ENCODE peak calls at places on chromosomes 2 and 18, in nine cellular contexts. O is effector CD4-positive, alpha-beta T cell; F is HT1080; E is aorta; Q is T-cell; M is iPS-NIHi11; B is activated CD8-positive, alpha-beta memory T cell treated with anti-CD3 and anti-CD28 coated beads for 1 hour; Y is stimulated activated CD4-positive, alpha-beta T cell treated with anti-CD3 and anti-CD28 coated beads, Interleukin-1b, Interleukin-23, amount 100 ng/mL, for 24 hours; G is NCI-H460. K is an unnamed sample.

GRCh38 chr2:119158563-119159347 is at the start of gene C1QL2:
- DNase-seq in O (no peak), F (no peak), G (no peak), B (no peak), Q (no peak), M (peak), E (no peak), Y (no peak), K (no peak)

GRCh38 chr18:12006488-12006840 is 25.2 kb downstream of the IMPA2 start:
- DNase-seq in M (no peak), Y (no peak), B (no peak), Q (no peak), O (no peak), F (no peak), E (peak), G (no peak), K (no peak)

GRCh38 chr18:54775686-54776085 is 52.6 kb upstream of the RAB27B start:
- DNase-seq in O (no peak), M (no peak), G (peak), F (peak), E (no peak), Y (no peak), B (no peak), Q (no peak), K (no peak)

GRCh38 chr2:188410504-188411235 is 119.0 kb downstream of the GULP1 start:
- DNase-seq in Q (no peak), F (peak), G (no peak), M (no peak), B (no peak), E (no peak), O (no peak), Y (no peak), K (no peak)

GRCh38 chr2:63820969-63821368 is 20.7 kb upstream of the UGP2 start:
- DNase-seq in G (no peak), F (no peak), E (no peak), Q (no peak), Y (no peak), B (no peak), O (no peak), M (no peak), K (no peak)

GRCh38 chr18:62409821-62410220 is 84.7 kb downstream of the TNFRSF11A start:
- DNase-seq in Y (no peak), Q (no peak), E (no peak), F (peak), M (no peak), B (no peak), O (no peak), G (no peak), K (no peak)

GRCh38 chr2:150520088-150520487 is 32.6 kb upstream of the RND3 start:
- DNase-seq in O (no peak), Q (no peak), M (no peak), F (no peak), B (no peak), G (no peak), E (no peak), Y (no peak), K (no peak)

GRCh38 chr2:172415759-172416158 is 11.6 kb upstream of the ITGA6 start:
- DNase-seq in F (no peak), Q (no peak), E (no peak), Y (no peak), M (no peak), O (no peak), B (no peak), G (no peak), K (no peak)

GRCh38 chr2:63764630-63765029 is 77.1 kb upstream of the UGP2 start:
- DNase-seq in B (no peak), G (no peak), M (peak), E (no peak), Y (no peak), F (no peak), Q (no peak), O (no peak), K (no peak)

GRCh38 chr18:46204143-46204542 is 100.0 kb downstream of the HAUS1 start:
- DNase-seq in Q (no peak), B (no peak), O (no peak), M (no peak), F (no peak), Y (no peak), E (no peak), G (no peak), K (no peak)

GRCh38 chr2:66446178-66446860 is 11.4 kb downstream of the MEIS1 start:
- DNase-seq in M (peak), O (no peak), E (peak), B (no peak), F (no peak), Q (no peak), Y (no peak), G (no peak), K (peak)

GRCh38 chr2:209512951-209513350 is 89.1 kb downstream of the MAP2 start:
- DNase-seq in M (no peak), E (no peak), Y (no peak), F (no peak), Q (no peak), O (no peak), B (no peak), G (no peak), K (no peak)

GRCh38 chr2:186572705-186573104 is 17.2 kb upstream of the ITGAV start:
- DNase-seq in O (no peak), E (no peak), B (no peak), Y (no peak), G (no peak), F (no peak), Q (no peak), M (no peak), K (no peak)

GRCh38 chr2:216202602-216203250 is 93.6 kb downstream of the XRCC5 start:
- DNase-seq in F (no peak), E (no peak), O (no peak), Y (no peak), Q (no peak), M (no peak), B (no peak), G (no peak), K (no peak)

GRCh38 chr2:177635696-177636095 is 243.1 kb downstream of the AGPS start:
- DNase-seq in G (no peak), M (no peak), E (no peak), Y (no peak), Q (no peak), F (no peak), O (no peak), B (no peak), K (no peak)

GRCh38 chr2:207970138-207970824 is 55.0 kb downstream of the PLEKHM3 start:
- DNase-seq in G (no peak), B (no peak), O (no peak), Q (no peak), Y (no peak), M (peak), F (no peak), E (no peak), K (no peak)

GRCh38 chr2:146661494-146662096 is 1183.2 kb upstream of the ACVR2A start:
- DNase-seq in M (peak), Q (no peak), B (no peak), E (no peak), O (no peak), G (peak), Y (no peak), F (peak), K (no peak)

GRCh38 chr18:50870138-50870845 is 8.6 kb upstream of the ME2 start:
- DNase-seq in F (peak), Y (no peak), E (no peak), G (no peak), B (no peak), M (no peak), O (no peak), Q (no peak), K (no peak)

GRCh38 chr2:105712166-105712915 is 32.4 kb upstream of the NCK2 start:
- DNase-seq in B (no peak), F (peak), Q (no peak), M (no peak), Y (no peak), O (no peak), G (no peak), E (no peak), K (no peak)

GRCh38 chr2:96143848-96144480 is 1.3 kb downstream of the DUSP2 start:
- DNase-seq in B (no peak), O (peak), F (no peak), E (peak), G (no peak), Q (peak), Y (no peak), M (peak), K (no peak)

GRCh38 chr2:50469784-50470183 is 562.1 kb downstream of the NRXN1 start:
- DNase-seq in O (no peak), G (no peak), B (no peak), Y (no peak), E (no peak), M (peak), F (no peak), Q (no peak), K (no peak)

GRCh38 chr2:10316336-10316735 is 13.6 kb downstream of the HPCAL1 start:
- DNase-seq in Q (no peak), E (no peak), O (no peak), G (no peak), Y (no peak), B (no peak), F (no peak), M (no peak), K (no peak)

GRCh38 chr2:110674620-110675555 is 3.0 kb downstream of the BUB1 start:
- DNase-seq in Y (no peak), F (peak), M (peak), E (no peak), Q (no peak), O (no peak), B (no peak), G (no peak), K (peak)

GRCh38 chr18:3538954-3539617 is 89.1 kb downstream of the TGIF1 start:
- DNase-seq in B (no peak), F (no peak), G (no peak), M (peak), O (no peak), Q (no peak), E (no peak), Y (no peak), K (no peak)

K was measured in left cardiac atrium.